ENCODE peak calls at places on chromosomes 6 and 20, in six cellular contexts. One of them, this sample, is unnamed.
A peak's percentile ranks its signal among the peaks of the same experiment; 100 is the strongest.

GRCh38 chr20:4112490-4113420 is 97.4 kb upstream of the RNF24 start:
- DNase-seq in mesendoderm: no peak
- DNase-seq in IMR-90: peak; percentile 58
- DNase-seq in H9: no peak
- DNase-seq in neuronal stem cell: no peak
- DNase-seq in H1: no peak
- DNase-seq in this sample: no peak

GRCh38 chr20:46946181-46946624 is 51.6 kb downstream of the EYA2 start:
- DNase-seq in mesendoderm: no peak
- DNase-seq in IMR-90: no peak
- DNase-seq in H9: no peak
- DNase-seq in neuronal stem cell: no peak
- DNase-seq in H1: no peak
- DNase-seq in this sample: no peak

GRCh38 chr6:53771780-53772624 is 22.8 kb upstream of the LRRC1 start:
- DNase-seq in mesendoderm: no peak
- DNase-seq in IMR-90: peak; percentile 83
- DNase-seq in H9: no peak
- DNase-seq in neuronal stem cell: no peak
- DNase-seq in H1: no peak
- DNase-seq in this sample: peak; percentile 6

GRCh38 chr6:45688180-45688579 is 310.4 kb upstream of the SUPT3H start:
- DNase-seq in mesendoderm: no peak
- DNase-seq in IMR-90: no peak
- DNase-seq in H9: no peak
- DNase-seq in neuronal stem cell: no peak
- DNase-seq in H1: no peak
- DNase-seq in this sample: no peak

GRCh38 chr6:155309150-155309549 is 5.1 kb downstream of the TFB1M start:
- DNase-seq in mesendoderm: no peak
- DNase-seq in IMR-90: peak; percentile 23
- DNase-seq in H9: no peak
- DNase-seq in neuronal stem cell: no peak
- DNase-seq in H1: no peak
- DNase-seq in this sample: peak; percentile 18

GRCh38 chr6:113381232-113381631 is 475.9 kb upstream of the MARCKS start:
- DNase-seq in mesendoderm: no peak
- DNase-seq in IMR-90: peak; percentile 75
- DNase-seq in H9: no peak
- DNase-seq in neuronal stem cell: no peak
- DNase-seq in H1: no peak
- DNase-seq in this sample: no peak

GRCh38 chr20:4856022-4856755 is 134.5 kb downstream of the PRND start:
- DNase-seq in mesendoderm: no peak
- DNase-seq in IMR-90: no peak
- DNase-seq in H9: no peak
- DNase-seq in neuronal stem cell: no peak
- DNase-seq in H1: no peak
- DNase-seq in this sample: no peak

GRCh38 chr20:62219101-62219991 is 732 bp downstream of the HRH3 start:
- DNase-seq in mesendoderm: no peak
- DNase-seq in IMR-90: no peak
- DNase-seq in H9: peak; percentile 56
- DNase-seq in neuronal stem cell: no peak
- DNase-seq in H1: no peak
- DNase-seq in this sample: peak; percentile 6

GRCh38 chr6:135851442-135852271 is at the start of gene PDE7B:
- DNase-seq in mesendoderm: peak; percentile 79
- DNase-seq in IMR-90: peak; percentile 99
- DNase-seq in H9: peak; percentile 76
- DNase-seq in neuronal stem cell: peak; percentile 15
- DNase-seq in H1: peak; percentile 36
- DNase-seq in this sample: peak; percentile 97

GRCh38 chr6:43702522-43703440 is 15.2 kb upstream of the MRPS18A start:
- DNase-seq in mesendoderm: peak; percentile 99
- DNase-seq in IMR-90: peak; percentile 83
- DNase-seq in H9: peak; percentile 97
- DNase-seq in neuronal stem cell: peak; percentile 95
- DNase-seq in H1: peak; percentile 91
- DNase-seq in this sample: peak; percentile 94

GRCh38 chr6:43699564-43700186 is 12.1 kb upstream of the MRPS18A start:
- DNase-seq in mesendoderm: peak; percentile 60
- DNase-seq in IMR-90: peak; percentile 68
- DNase-seq in H9: no peak
- DNase-seq in neuronal stem cell: no peak
- DNase-seq in H1: no peak
- DNase-seq in this sample: peak; percentile 87

GRCh38 chr6:43703512-43704429 is 16.2 kb upstream of the MRPS18A start:
- DNase-seq in mesendoderm: no peak
- DNase-seq in IMR-90: no peak
- DNase-seq in H9: no peak
- DNase-seq in neuronal stem cell: no peak
- DNase-seq in H1: no peak
- DNase-seq in this sample: no peak

GRCh38 chr6:43698584-43699349 is 11.2 kb upstream of the MRPS18A start:
- DNase-seq in mesendoderm: peak; percentile 34
- DNase-seq in IMR-90: peak; percentile 64
- DNase-seq in H9: no peak
- DNase-seq in neuronal stem cell: no peak
- DNase-seq in H1: no peak
- DNase-seq in this sample: peak; percentile 90

DNA sequence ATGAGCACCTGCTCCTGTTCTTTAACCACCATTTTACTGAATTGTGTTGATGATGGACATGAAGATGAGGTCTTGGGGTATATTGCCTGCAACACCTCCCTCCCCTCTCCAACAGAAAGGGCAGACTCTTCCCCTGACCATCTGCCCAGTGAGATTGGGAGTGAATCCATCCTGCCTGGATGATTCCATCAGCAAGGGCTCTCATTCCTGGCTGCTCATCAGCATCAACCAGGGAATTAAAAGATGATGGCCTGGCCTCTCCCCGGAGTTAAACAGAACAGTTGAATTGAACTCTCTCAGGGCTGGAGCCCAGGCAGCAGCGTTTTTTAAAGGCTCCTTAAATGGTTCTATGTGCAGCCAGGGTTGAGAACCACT is 14.5 kb upstream of the MRPS18A start:
- DNase-seq in mesendoderm: no peak
- DNase-seq in IMR-90: no peak
- DNase-seq in H9: no peak
- DNase-seq in neuronal stem cell: no peak
- DNase-seq in H1: no peak
- DNase-seq in this sample: no peak
- H3K4me1 ChIP-seq in mesendoderm: peaks cover 22% of the 10 kb centered on the region
- H3K4me1 ChIP-seq in IMR-90: peaks cover 31% of the 10 kb centered on the region
- H3K4me1 ChIP-seq in H9: peaks cover 19% of the 10 kb centered on the region
- H3K4me1 ChIP-seq in neuronal stem cell: peaks cover 57% of the 10 kb centered on the region
- H3K4me1 ChIP-seq in H1: peaks cover 23% of the 10 kb centered on the region
- H3K4me1 ChIP-seq in this sample: peaks cover 27% of the 10 kb centered on the region

DNA sequence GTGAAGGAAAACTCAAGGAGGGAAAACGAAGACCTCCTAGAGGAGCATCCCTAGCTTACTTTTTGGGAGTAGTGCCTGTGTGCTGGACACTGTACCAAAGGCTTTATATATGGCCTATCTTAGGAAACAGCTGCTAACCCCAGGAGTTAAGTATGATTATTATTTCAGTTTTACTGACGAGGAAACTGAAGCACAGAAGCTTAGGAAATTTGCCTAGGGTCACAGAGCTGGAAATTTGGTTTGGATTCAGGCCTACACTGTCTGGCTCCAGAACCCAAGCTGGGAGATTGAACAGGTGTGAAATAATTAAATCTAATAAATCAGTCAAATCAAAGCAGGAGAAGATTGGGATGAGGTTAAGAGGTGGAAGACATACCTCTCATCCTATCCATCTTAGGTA is 78.0 kb downstream of the SLX4IP start:
- DNase-seq in mesendoderm: no peak
- DNase-seq in IMR-90: no peak
- DNase-seq in H9: no peak
- DNase-seq in neuronal stem cell: no peak
- DNase-seq in H1: no peak
- DNase-seq in this sample: no peak
- H2BK15ac ChIP-seq in mesendoderm: no peak overlapping the region
- H2BK15ac ChIP-seq in IMR-90: peak overlapping the region; percentile 61
- H2BK15ac ChIP-seq in H9: no peak overlapping the region
- H2BK15ac ChIP-seq in neuronal stem cell: no peak overlapping the region
- H2BK15ac ChIP-seq in H1: no peak overlapping the region
- H2BK15ac ChIP-seq in this sample: no peak overlapping the region

DNA sequence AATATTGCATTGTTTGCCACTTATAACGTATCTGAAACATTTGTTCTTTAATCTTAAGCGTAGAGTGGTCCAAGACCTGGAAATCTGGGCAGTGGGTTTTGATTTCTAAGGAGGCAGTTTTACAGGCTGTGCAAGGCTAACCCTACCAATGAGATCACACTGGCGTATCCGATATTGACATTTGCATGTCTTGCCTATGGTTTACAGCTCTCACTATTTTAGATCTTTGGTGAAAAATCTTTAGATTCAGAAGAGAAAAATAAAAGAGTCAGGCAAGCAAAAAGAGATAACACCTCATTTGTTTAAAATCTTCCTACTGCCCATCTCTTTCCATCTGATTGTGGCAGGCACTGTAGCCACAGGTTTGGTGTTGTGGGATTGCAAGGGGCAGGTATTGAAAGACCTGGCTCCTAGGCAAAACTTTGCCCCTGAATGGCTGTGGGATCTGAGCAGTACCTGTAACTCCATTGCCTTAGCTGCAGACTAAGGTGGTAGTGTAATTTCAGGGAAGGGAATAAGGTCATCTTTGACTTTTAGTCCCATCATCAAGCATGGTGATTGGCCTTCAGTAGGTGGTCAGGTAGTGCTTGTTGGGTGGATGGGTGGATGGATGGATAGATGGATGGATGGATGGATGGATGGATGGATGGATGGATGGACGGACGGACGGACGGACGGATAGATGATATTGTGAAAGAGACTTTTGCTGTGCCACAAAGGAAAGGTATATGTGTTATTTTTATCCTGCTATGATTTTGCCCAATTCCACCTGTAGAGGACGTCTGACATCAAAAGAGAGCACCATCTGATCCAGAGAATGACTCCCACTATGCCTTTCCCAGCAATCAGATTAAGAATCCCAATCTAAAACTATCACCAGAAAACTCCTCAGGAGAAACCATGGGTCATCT is 1.9 kb downstream of the TNFAIP3 start:
- DNase-seq in mesendoderm: no peak
- DNase-seq in IMR-90: no peak
- DNase-seq in H9: no peak
- DNase-seq in neuronal stem cell: no peak
- DNase-seq in H1: no peak
- DNase-seq in this sample: no peak
- H3K4me1 ChIP-seq in mesendoderm: peaks cover 6% of the 10 kb centered on the region
- H3K4me1 ChIP-seq in IMR-90: peaks cover 14% of the 10 kb centered on the region
- H3K4me1 ChIP-seq in H9: peaks cover 3% of the 10 kb centered on the region
- H3K4me1 ChIP-seq in neuronal stem cell: no peaks in the 10 kb centered on the region
- H3K4me1 ChIP-seq in H1: peaks cover 9% of the 10 kb centered on the region
- H3K4me1 ChIP-seq in this sample: peaks cover 8% of the 10 kb centered on the region

DNA sequence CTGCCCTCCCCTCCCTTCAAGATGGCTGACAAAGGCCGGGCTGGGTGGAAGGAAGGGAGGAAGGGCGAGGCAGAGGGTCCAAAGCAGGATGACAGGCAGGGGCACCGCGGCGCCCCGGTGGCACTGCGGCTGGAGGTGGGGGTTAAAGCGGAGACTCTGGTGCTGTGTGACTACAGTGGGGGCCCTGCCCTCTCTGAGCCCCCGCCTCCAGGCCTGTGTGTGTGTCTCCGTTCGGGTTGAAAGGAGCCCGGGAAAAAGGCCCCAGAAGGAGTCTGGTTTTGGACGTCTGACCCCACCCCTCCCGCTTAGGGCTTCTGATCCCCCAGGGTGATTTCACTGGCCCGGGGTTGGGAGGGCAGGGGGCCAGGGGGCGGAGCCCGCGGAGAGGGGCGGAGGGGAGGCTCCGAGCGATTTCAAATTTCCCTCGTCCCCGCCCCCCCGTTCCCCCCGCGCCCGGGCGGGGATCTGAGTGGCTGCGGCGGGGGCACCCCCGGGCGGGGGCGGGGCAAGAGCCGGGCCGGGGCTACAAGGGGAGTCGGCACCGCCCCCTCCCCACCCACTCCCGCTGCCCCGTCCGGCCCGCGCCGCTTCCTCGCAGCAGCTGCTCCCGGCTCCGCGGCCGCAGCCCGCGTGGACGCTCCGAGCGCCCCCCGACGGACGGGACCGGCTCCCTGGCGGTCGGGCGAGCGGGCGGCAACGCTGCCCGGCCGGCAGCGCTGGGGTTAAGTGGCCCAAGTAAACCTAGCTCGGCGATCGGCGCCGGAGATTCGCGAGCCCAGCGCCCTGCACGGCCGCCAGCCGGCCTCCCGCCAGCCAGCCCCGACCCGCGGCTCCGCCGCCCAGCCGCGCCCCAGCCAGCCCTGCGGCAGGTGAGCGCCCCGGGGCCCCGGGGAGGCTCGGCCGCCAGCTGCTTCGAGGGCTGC is at the start of gene DNMT3B:
- DNase-seq in mesendoderm: peak; percentile 96
- DNase-seq in IMR-90: peak; percentile 73
- DNase-seq in H9: peak; percentile 97
- DNase-seq in neuronal stem cell: peak; percentile 91
- DNase-seq in H1: peak; percentile 82
- DNase-seq in this sample: peak; percentile 71
- H2BK15ac ChIP-seq in mesendoderm: no peak within 1 kb of the TSS
- H2BK15ac ChIP-seq in IMR-90: peak within 1 kb of the TSS; percentile 36
- H2BK15ac ChIP-seq in H9: no peak within 1 kb of the TSS
- H2BK15ac ChIP-seq in neuronal stem cell: peak within 1 kb of the TSS; percentile 83
- H2BK15ac ChIP-seq in H1: no peak within 1 kb of the TSS
- H2BK15ac ChIP-seq in this sample: peak within 1 kb of the TSS; percentile 99

DNA sequence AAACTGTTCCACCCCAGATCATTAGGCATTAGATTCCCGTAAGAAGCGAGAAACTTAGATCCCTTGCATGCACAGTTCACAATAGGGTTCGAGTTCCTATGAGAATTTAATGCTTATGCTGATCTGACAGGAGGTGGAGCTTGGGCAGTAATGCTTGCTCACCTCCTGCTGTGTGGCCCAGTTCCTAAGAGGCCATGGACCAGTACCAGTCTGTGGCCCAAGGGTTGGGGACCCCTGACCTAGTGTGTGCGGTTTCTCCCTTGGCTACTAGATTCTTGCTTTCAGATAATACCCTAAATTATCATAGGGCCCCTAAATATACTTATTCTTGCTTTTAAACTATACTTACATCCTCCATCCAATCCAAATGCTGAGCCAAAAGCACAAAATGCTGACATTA is 1.9 kb upstream of the GPSM3 start:
- DNase-seq in mesendoderm: no peak
- DNase-seq in IMR-90: no peak
- DNase-seq in H9: no peak
- DNase-seq in neuronal stem cell: no peak
- DNase-seq in H1: no peak
- DNase-seq in this sample: no peak
- H3K4me1 ChIP-seq in mesendoderm: peaks cover 22% of the 10 kb centered on the region
- H3K4me1 ChIP-seq in IMR-90: peaks cover 15% of the 10 kb centered on the region
- H3K4me1 ChIP-seq in H9: peaks cover 7% of the 10 kb centered on the region
- H3K4me1 ChIP-seq in neuronal stem cell: peaks cover 37% of the 10 kb centered on the region
- H3K4me1 ChIP-seq in H1: peaks cover 30% of the 10 kb centered on the region
- H3K4me1 ChIP-seq in this sample: peaks cover 35% of the 10 kb centered on the region

DNA sequence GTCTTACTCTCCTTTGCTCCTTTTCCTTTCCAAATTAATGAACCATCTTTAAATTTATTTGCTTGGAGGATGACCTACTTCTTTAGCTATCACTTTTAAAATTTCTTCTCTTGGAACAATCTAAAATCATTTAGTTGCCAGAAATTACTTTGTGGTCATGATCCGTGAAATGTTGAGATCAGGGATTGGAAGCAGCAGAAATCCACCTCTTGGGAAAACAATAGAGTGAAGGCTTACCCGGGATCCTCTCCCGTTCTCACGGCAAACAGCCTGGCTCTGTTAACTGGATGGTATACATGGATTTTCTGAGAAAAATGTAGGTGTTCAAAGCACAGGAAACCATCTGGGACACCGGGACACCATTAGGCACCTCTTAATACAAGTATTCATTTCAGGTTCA is 7.7 kb downstream of the AKAP12 start:
- DNase-seq in mesendoderm: no peak
- DNase-seq in IMR-90: no peak
- DNase-seq in H9: no peak
- DNase-seq in neuronal stem cell: no peak
- DNase-seq in H1: no peak
- DNase-seq in this sample: no peak
- H2BK15ac ChIP-seq in mesendoderm: no peak overlapping the region
- H2BK15ac ChIP-seq in IMR-90: no peak overlapping the region
- H2BK15ac ChIP-seq in H9: no peak overlapping the region
- H2BK15ac ChIP-seq in neuronal stem cell: no peak overlapping the region
- H2BK15ac ChIP-seq in H1: no peak overlapping the region
- H2BK15ac ChIP-seq in this sample: no peak overlapping the region